ENCODE peak calls at places on chromosomes 7 and 10, in six cellular contexts. T is tibial nerve, R is prostate gland, L is left ventricle myocardium inferior, B is uterus, H is pancreas. E is an unnamed sample. For H3K4me1, the result is how much of the 10 kb centered on the place peaks cover.

GRCh38 chr7:36670585-36671431 is 53.5 kb downstream of the AOAH start:
- DNase-seq in T (peak), R (peak), L (no peak), B (no peak), H (peak), E (peak)

GRCh38 chr10:7571992-7572391 is 94.8 kb downstream of the ITIH5 start:
- DNase-seq in T (no peak), R (no peak), L (no peak), B (no peak), H (no peak), E (no peak)

GRCh38 chr7:130151591-130152269 is 53.5 kb downstream of the TMEM209 start:
- DNase-seq in T (no peak), R (no peak), L (no peak), B (no peak), H (no peak), E (no peak)

GRCh38 chr10:59465089-59465488 is 102.7 kb upstream of the FAM13C start:
- DNase-seq in T (no peak), R (no peak), L (no peak), B (no peak), H (no peak), E (no peak)

GRCh38 chr10:12512292-12513002 is 163.1 kb downstream of the CAMK1D start:
- DNase-seq in T (no peak), R (peak), L (no peak), B (no peak), H (no peak), E (no peak)

GRCh38 chr7:41161188-41161587 is 541.7 kb downstream of the INHBA start:
- DNase-seq in T (no peak), R (no peak), L (no peak), B (no peak), H (no peak), E (no peak)

GRCh38 chr7:114678116-114678515 is 243.8 kb upstream of the MDFIC start:
- DNase-seq in T (no peak), R (no peak), L (no peak), B (no peak), H (no peak), E (no peak)

GRCh38 chr7:27112960-27113949 is 10.8 kb upstream of the HOXA2 start:
- DNase-seq in T (no peak), R (peak), L (no peak), B (peak), H (no peak), E (peak)

GRCh38 chr10:8047452-8048280 is 6.8 kb upstream of the GATA3 start:
- DNase-seq in T (no peak), R (no peak), L (no peak), B (no peak), H (no peak), E (no peak)

GRCh38 chr10:91690412-91690811 is 57.5 kb upstream of the PPP1R3C start:
- DNase-seq in T (no peak), R (peak), L (no peak), B (no peak), H (no peak), E (peak)

GRCh38 chr10:29876008-29876555 is 183.3 kb downstream of the JCAD start:
- DNase-seq in T (no peak), R (no peak), L (no peak), B (no peak), H (no peak), E (no peak)

GRCh38 chr7:93055543-93056107 is 62.2 kb downstream of the SAMD9 start:
- DNase-seq in T (no peak), R (no peak), L (no peak), B (no peak), H (no peak), E (no peak)

GRCh38 chr7:142567201-142567600 is 182.1 kb upstream of the PRSS1 start:
- DNase-seq in T (no peak), R (no peak), L (no peak), B (no peak), H (no peak), E (no peak)

GRCh38 chr10:108861181-108861754 is 1062.0 kb downstream of the XPNPEP1 start:
- DNase-seq in T (no peak), R (no peak), L (no peak), B (no peak), H (no peak), E (no peak)

GRCh38 chr10:71319042-71319799 is at the start of gene SLC29A3:
- DNase-seq in T (peak), R (peak), L (peak), B (peak), H (peak), E (peak)

GRCh38 chr10:12041766-12042408 is 722 bp downstream of the UPF2 start:
- DNase-seq in T (no peak), R (peak), L (no peak), B (no peak), H (peak), E (peak)

DNA sequence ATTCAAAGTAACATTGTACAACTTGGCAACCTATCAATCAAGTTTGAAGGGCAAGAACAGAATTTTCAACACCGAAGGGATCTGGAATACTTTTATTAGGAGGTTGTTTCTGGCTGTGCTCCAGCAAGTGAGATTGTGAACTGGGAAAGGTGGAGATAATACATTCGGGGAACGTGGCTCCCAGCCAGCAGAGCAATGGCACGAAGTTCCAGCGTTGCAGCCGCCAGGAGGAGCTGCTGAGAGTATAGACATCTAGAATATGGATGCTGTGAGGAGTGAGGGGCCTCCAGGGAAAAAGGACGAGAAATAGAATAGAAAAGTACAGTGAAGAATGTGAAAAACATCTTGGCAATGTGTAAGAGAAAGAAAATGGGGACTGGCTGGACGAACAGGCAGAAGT is 69.5 kb downstream of the TCERG1L start:
- DNase-seq in T (no peak), R (no peak), L (no peak), B (no peak), H (peak), E (peak)
- TF ChIP-seq CTCF in T (no peak), R (peak), L (peak), B (no peak), H (peak), E (peak)

GRCh38 chr7:75968561-75969001 is 25.8 kb downstream of the TMEM120A start:
- DNase-seq in T (no peak), R (no peak), L (no peak), B (no peak), H (no peak), E (peak)
- H3K4me1 ChIP-seq in T (under half), R (under half), L (half or more), B (under half), H (under half), E (half or more)

GRCh38 chr10:110222896-110223675 is 15.7 kb downstream of the MXI1 start:
- DNase-seq in T (no peak), R (no peak), L (no peak), B (no peak), H (no peak), E (no peak)

GRCh38 chr10:110225756-110226554 is 18.6 kb downstream of the MXI1 start:
- DNase-seq in T (peak), R (peak), L (peak), B (peak), H (peak), E (peak)

GRCh38 chr10:110225441-110225755 is 18.0 kb downstream of the MXI1 start:
- DNase-seq in T (no peak), R (no peak), L (no peak), B (no peak), H (no peak), E (no peak)

GRCh38 chr10:110226555-110226925 is 19.1 kb downstream of the MXI1 start:
- DNase-seq in T (peak), R (peak), L (peak), B (peak), H (peak), E (peak)

DNA sequence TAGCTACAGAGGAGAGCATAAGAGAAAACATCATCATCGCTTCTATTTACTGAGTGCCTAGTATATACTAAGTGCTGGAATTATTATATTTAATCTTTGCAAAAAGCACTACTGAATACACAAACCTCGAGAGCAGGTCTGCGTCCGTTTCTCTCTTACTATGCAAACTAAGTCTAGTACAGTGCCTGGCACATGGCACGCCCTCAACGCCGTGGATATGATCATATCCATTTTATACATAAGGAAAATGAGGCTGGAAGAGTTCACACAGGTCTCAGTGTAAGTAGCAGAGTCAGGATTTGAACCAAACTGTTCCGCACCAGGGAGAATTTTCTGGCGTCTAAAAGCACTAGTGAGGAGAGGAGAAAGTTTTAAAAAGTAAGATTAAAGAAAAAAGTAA is 17.6 kb downstream of the MXI1 start:
- DNase-seq in T (no peak), R (no peak), L (no peak), B (no peak), H (no peak), E (no peak)
- H3K4me3 ChIP-seq in T (no peak), R (no peak), L (peak), B (no peak), H (no peak), E (no peak)

GRCh38 chr7:131861620-131862346 is 305.4 kb upstream of the PODXL start:
- DNase-seq in T (no peak), R (no peak), L (no peak), B (no peak), H (no peak), E (no peak)
- TF ChIP-seq CTCF in T (no peak), R (no peak), L (no peak), B (no peak), H (no peak), E (no peak)

DNA sequence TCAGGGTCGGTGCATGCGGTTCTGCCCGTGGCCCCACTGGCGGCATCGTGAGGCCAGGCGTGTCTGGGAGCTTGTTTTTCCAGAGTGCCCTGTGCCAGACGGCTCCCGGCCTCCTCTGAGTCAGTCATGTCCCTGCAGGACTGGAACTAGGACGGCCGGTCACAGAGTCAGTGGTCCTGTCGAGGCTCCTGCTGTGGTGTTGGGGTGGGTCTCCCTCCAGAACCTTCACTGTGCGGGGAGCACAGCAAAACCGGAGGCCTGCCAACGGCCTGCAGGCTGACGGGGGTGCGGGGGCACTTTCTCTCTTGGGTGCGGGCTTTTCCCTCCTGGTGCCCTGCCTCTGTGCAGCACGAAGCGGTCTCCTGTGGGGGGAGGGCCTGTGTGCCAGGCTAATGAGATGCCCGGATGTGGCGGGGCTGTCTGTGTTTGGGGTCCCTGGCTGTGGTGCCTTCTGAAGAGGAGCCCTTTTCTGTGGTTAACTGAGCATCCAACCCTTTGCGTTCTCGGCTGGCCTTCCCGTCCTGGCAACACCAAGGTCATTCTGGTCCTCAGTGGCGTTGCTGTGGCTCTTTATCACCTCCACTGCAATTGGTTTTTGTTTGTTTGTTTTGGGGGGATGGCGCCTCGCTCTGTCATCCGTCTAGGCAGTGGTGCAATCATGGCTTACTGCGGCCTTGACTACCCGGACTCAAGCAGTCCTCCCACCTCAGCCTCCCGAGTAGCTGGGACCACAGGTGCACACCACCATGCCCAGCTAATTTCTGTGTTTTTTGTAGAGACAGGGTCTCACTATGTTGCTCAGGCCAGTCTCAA is 8.0 kb downstream of the GET4 start:
- DNase-seq in T (no peak), R (peak), L (peak), B (no peak), H (peak), E (peak)
- H3K4me1 ChIP-seq in T (under half), R (under half), L (half or more), B (under half), H (under half), E (half or more)

GRCh38 chr7:16649196-16649595 is 3.2 kb downstream of the BZW2 start:
- DNase-seq in T (no peak), R (no peak), L (no peak), B (no peak), H (no peak), E (no peak)
- H3K4me3 ChIP-seq in T (no peak), R (no peak), L (peak), B (no peak), H (no peak), E (no peak)

GRCh38 chr10:6408799-6409198 is 171.3 kb downstream of the PRKCQ start:
- DNase-seq in T (no peak), R (no peak), L (no peak), B (no peak), H (no peak), E (no peak)
- TF ChIP-seq CTCF in T (no peak), R (no peak), L (no peak), B (no peak), H (no peak), E (no peak)

DNA sequence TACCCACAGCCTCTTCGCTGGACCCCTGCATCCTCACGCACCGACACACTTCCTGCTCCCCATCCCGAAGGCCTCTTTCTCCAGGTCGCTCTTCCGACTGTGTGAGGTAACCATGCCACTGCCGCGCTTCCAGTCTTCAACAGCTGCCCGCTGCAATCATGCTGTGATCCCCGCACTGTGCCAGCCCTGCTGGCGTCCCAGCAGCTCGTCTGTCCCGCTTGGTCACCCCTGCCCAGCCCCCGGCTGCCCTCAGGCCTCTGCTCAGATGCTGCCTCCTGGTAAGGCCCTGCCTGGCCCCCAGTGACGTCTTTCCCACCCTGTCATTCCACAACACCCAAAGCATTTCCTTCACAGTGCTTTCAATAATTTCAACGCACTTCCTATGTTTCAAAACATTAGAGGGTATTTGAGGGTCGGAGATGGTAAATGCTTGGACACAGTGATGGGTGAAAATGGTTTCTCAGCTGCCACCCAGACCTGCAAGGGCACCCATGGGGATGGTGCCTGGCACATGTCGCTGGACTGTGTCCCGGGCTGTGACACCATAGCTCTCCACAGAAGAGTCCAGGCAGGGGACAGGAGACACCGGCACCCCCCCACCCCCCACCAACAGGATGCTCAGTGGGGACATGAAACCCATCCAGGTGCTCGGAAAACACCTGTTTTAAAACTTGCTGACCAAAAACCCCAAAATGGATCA is 125.2 kb downstream of the MAD1L1 start:
- DNase-seq in T (no peak), R (no peak), L (no peak), B (no peak), H (no peak), E (no peak)
- H3K4me1 ChIP-seq in T (under half), R (under half), L (half or more), B (under half), H (under half), E (under half)

DNA sequence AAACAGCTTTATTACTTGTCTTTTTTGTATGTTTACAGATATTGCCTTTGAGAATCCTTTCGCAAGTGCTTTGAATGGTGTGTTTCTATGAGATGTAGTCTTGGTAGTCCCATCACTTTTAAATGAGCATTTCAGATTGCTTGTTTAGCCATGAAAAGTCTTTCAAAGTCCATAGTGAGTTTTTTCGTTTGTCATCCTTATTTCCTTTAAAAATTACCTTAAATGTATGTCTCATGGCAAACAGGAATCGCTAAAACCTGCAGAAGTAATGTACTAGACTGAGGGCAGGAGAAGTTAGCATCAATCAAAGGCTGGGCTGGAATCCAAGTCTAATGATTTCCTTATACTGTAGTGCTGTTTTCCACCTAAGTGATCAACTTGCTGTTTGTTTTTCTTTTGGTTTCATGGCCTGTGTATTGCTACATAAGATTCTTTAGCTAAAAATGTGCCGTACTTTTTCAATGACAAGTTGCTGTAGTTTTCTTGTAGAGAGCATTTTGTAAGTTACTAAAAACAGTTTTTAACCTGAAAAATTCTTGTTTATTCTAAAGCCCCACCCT is 1.1 kb downstream of the HELLS start:
- DNase-seq in T (no peak), R (no peak), L (no peak), B (no peak), H (no peak), E (no peak)
- H3K4me3 ChIP-seq in T (peak), R (peak), L (peak), B (no peak), H (no peak), E (peak)

DNA sequence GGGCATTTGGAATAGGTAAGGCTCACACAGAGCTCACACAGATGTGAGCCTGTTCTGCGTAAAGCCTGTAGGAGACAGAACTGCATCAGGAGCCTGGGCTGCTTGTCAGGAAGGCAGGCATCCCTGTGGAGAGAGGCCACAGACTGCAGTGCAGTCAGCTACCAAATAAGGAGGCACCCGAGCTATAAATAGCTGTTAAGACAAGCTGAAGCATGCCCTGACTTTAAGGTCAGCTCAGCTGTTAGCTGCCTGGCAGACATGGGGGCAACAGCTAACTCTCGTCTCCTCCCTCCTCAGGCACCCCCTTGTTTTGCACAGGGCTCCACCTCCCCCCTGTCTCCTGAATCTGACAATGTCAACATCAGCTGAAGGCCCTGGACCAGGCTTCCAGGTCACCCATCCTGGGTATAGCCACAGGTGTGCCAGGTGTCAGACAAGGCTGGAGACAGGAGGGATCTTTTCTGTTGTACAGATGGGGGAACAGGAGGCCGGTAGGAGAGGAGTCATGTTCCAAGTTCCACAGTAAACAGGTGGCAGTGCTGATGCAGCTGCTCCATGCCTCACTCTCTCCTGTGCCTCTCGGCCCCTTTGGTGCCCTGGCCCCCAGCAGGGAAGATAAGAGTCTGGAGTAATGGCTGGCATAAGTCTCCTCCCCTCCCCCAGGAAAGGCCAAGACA is 27.6 kb upstream of the MKRN1 start:
- DNase-seq in T (no peak), R (peak), L (peak), B (peak), H (peak), E (no peak)
- TF ChIP-seq CTCF in T (no peak), R (peak), L (peak), B (peak), H (no peak), E (no peak)